ENCODE peak calls at places on chromosomes 16 and 17, in five cellular contexts. M is M059J, N is neural crest cell, S is fibroblast of mammary gland, X is SK-N-DZ. R is an unnamed sample.

GRCh38 chr16:57186630-57187507 is 740 bp downstream of the RSPRY1 start:
- DNase-seq in S (peak; percentile 56), N (peak; percentile 2), M (peak; percentile 54), X (peak; percentile 46), R (no peak)

GRCh38 chr16:3610698-3611144 is 685 bp downstream of the SLX4 start:
- DNase-seq in M (peak; percentile 26), S (no peak), X (no peak), N (no peak), R (no peak)

GRCh38 chr17:50634915-50635719 is 436 bp downstream of the ABCC3 start:
- DNase-seq in S (no peak), M (no peak), N (no peak), X (no peak), R (no peak)

GRCh38 chr16:88785106-88785924 is at the start of gene PIEZO1:
- DNase-seq in N (peak; percentile 57), M (peak; percentile 54), X (no peak), S (no peak), R (no peak)

GRCh38 chr17:74769856-74770497 is 6.2 kb downstream of the NAT9 start:
- DNase-seq in N (no peak), X (no peak), S (no peak), M (no peak), R (no peak)

GRCh38 chr16:4660454-4661007 is 32.8 kb upstream of the NUDT16L1 start:
- DNase-seq in N (peak; percentile 14), X (no peak), M (peak; percentile 70), S (peak; percentile 64), R (peak; percentile 82)

GRCh38 chr17:62656446-62656845 is 29.0 kb downstream of the MRC2 start:
- DNase-seq in M (no peak), N (no peak), S (no peak), X (no peak), R (no peak)

GRCh38 chr17:82487898-82488297 is 29.4 kb downstream of the NARF start:
- DNase-seq in X (no peak), N (no peak), S (no peak), M (no peak), R (no peak)

GRCh38 chr16:77584205-77584859 is 138.0 kb upstream of the NUDT7 start:
- DNase-seq in X (peak; percentile 52), M (peak; percentile 70), N (peak; percentile 51), S (peak; percentile 79), R (peak; percentile 32)

GRCh38 chr17:68319420-68320162 is 28.3 kb downstream of the ARSG start:
- DNase-seq in M (no peak), S (no peak), N (no peak), X (no peak), R (no peak)

GRCh38 chr16:85605912-85606841 is 6.9 kb upstream of the GSE1 start:
- DNase-seq in N (no peak), M (no peak), S (no peak), X (no peak), R (no peak)

GRCh38 chr16:69937465-69937951 is 13.6 kb upstream of the CLEC18A start:
- DNase-seq in X (no peak), N (no peak), S (no peak), M (no peak), R (peak; percentile 62)

GRCh38 chr17:82217120-82217529 is 4.5 kb upstream of the CCDC57 start:
- DNase-seq in X (no peak), N (no peak), S (no peak), M (peak; percentile 89), R (no peak)

GRCh38 chr16:69100046-69100765 is 5.2 kb upstream of the HAS3 start:
- DNase-seq in S (no peak), M (no peak), N (no peak), X (no peak), R (no peak)

GRCh38 chr17:35799942-35800341 is 4.5 kb upstream of the MMP28 start:
- DNase-seq in S (no peak), M (peak; percentile 88), X (no peak), N (no peak), R (peak; percentile 56)

GRCh38 chr16:83830091-83830768 is 22.5 kb downstream of the HSBP1 start:
- DNase-seq in X (no peak), N (no peak), M (no peak), S (no peak), R (no peak)

GRCh38 chr17:74118504-74118903 is 85.0 kb upstream of the RPL38 start:
- DNase-seq in M (peak; percentile 1), X (peak; percentile 57), S (no peak), N (peak; percentile 29), R (no peak)

GRCh38 chr17:51397361-51398127 is 137.2 kb downstream of the UTP18 start:
- DNase-seq in N (no peak), X (no peak), M (peak; percentile 59), S (peak; percentile 23), R (no peak)

GRCh38 chr16:35750701-35751104 is 2291.3 kb downstream of the TP53TG3F start:
- DNase-seq in S (no peak), M (no peak), N (no peak), X (no peak), R (no peak)

GRCh38 chr16:9003322-9003721 is 39.6 kb upstream of the USP7 start:
- DNase-seq in N (no peak), X (no peak), S (no peak), M (no peak), R (no peak)

GRCh38 chr16:66524601-66525164 is 25.2 kb downstream of the TK2 start:
- DNase-seq in M (no peak), S (no peak), X (no peak), N (no peak), R (peak; percentile 53)

GRCh38 chr17:76239538-76240274 is 587 bp downstream of the RNF157 start:
- DNase-seq in X (no peak), N (no peak), M (no peak), S (no peak), R (no peak)

GRCh38 chr17:6753565-6753964 is 2.3 kb upstream of the XAF1 start:
- DNase-seq in N (no peak), S (no peak), M (no peak), X (no peak), R (no peak)

GRCh38 chr17:9859781-9860180 is 34.1 kb downstream of the GLP2R start:
- DNase-seq in X (no peak), N (no peak), M (no peak), S (no peak), R (no peak)

GRCh38 chr17:74748529-74749261 is at the start of gene NHERF1:
- DNase-seq in M (peak; percentile 90), N (peak; percentile 91), X (peak; percentile 93), S (peak; percentile 79), R (peak; percentile 96)

GRCh38 chr17:48791128-48792032 is 25.6 kb downstream of the TTLL6 start:
- DNase-seq in S (peak; percentile 80), N (peak; percentile 68), M (peak; percentile 92), X (peak; percentile 60), R (peak; percentile 22)

GRCh38 chr17:19935169-19935568 is 42.5 kb downstream of the AKAP10 start:
- DNase-seq in N (no peak), M (peak; percentile 21), S (peak; percentile 36), X (no peak), R (no peak)